ENCODE peak calls at places on chromosomes 7 and 10, in five cellular contexts. E is NCI-H1436; J is H54; H is Panc1; V is naive thymus-derived CD4-positive, alpha-beta T cell. Z is an unnamed sample.

GRCh38 chr7:23183279-23184012 is 1.6 kb downstream of the NUP42 start:
- DNase-seq in J (no peak), V (no peak), E (no peak), H (no peak), Z (no peak)

GRCh38 chr7:99195867-99196266 is 12.0 kb downstream of the KPNA7 start:
- DNase-seq in V (no peak), J (no peak), H (no peak), E (peak), Z (no peak)

GRCh38 chr10:78755075-78755695 is 313.6 kb upstream of the ZMIZ1 start:
- DNase-seq in E (no peak), J (no peak), H (no peak), V (no peak), Z (no peak)

GRCh38 chr10:77405771-77406241 is 231.8 kb downstream of the KCNMA1 start:
- DNase-seq in V (no peak), J (peak), E (peak), H (peak), Z (peak)

GRCh38 chr10:44801383-44802327 is 109.5 kb upstream of the TMEM72 start:
- DNase-seq in E (no peak), H (no peak), J (peak), V (no peak), Z (peak)

GRCh38 chr10:102678842-102679289 is 34.6 kb downstream of the TRIM8 start:
- DNase-seq in E (peak), J (peak), V (no peak), H (peak), Z (peak)

GRCh38 chr7:73718438-73718881 is 1.0 kb downstream of the STX1A start:
- DNase-seq in V (no peak), E (no peak), J (no peak), H (no peak), Z (no peak)

GRCh38 chr10:16009736-16010259 is 149.5 kb upstream of the MINDY3 start:
- DNase-seq in J (no peak), E (no peak), H (no peak), V (no peak), Z (no peak)

GRCh38 chr10:70197235-70197952 is 27.1 kb upstream of the SAR1A start:
- DNase-seq in V (no peak), H (no peak), J (no peak), E (no peak), Z (no peak)

GRCh38 chr7:113504691-113505090 is 386.3 kb upstream of the SMIM30 start:
- DNase-seq in E (no peak), V (no peak), H (no peak), J (no peak), Z (no peak)

GRCh38 chr7:95527033-95527775 is 41.5 kb downstream of the ASB4 start:
- DNase-seq in H (peak), E (peak), V (no peak), J (peak), Z (peak)

GRCh38 chr10:124255556-124255955 is 162.2 kb upstream of the CHST15 start:
- DNase-seq in E (no peak), J (no peak), V (no peak), H (no peak), Z (no peak)

GRCh38 chr10:13346280-13346819 is 1.7 kb downstream of the SEPHS1 start:
- DNase-seq in H (no peak), E (no peak), V (no peak), J (no peak), Z (peak)

GRCh38 chr10:97217299-97217698 is 31.5 kb upstream of the SLIT1 start:
- DNase-seq in H (no peak), E (no peak), V (no peak), J (no peak), Z (no peak)

GRCh38 chr10:17758896-17759295 is 6.9 kb downstream of the TMEM236 start:
- DNase-seq in J (no peak), H (no peak), V (no peak), E (no peak), Z (no peak)

GRCh38 chr10:99859585-99859984 is 77.1 kb downstream of the ABCC2 start:
- DNase-seq in E (no peak), V (no peak), H (no peak), J (no peak), Z (no peak)

GRCh38 chr7:36683695-36684357 is 40.5 kb downstream of the AOAH start:
- DNase-seq in E (no peak), V (no peak), H (no peak), J (no peak), Z (no peak)

GRCh38 chr10:110471566-110472139 is 26.1 kb upstream of the DUSP5 start:
- DNase-seq in V (peak), E (no peak), H (no peak), J (no peak), Z (no peak)